ENCODE peak calls at places on chromosome 10, in ten cellular contexts. S is AG04449; L is B cell; J is AG08395; W is RPMI8226; A is NCI-H1694; G is NK-92 treated with Interleukin-12 subunit alpha and Interleukin-12 subunit beta, amount 100 ng/mL, for 24 hours; Z is CD8-positive, alpha-beta T cell; T is lung microvascular endothelial cell; M is T follicular helper cell. Y is an unnamed sample.

GRCh38 chr10:52668024-52668423 is 104.6 kb downstream of the MBL2 start:
- DNase-seq in S (peak), L (no peak), J (peak), W (no peak), A (no peak), G (no peak), Z (no peak), T (peak), M (no peak), Y (no peak)

GRCh38 chr10:69575164-69575722 is 2.0 kb upstream of the NEUROG3 start:
- DNase-seq in S (no peak), L (no peak), J (no peak), W (no peak), A (no peak), G (no peak), Z (no peak), T (no peak), M (no peak), Y (peak)

GRCh38 chr10:75542902-75543301 is 111.5 kb downstream of the LRMDA start:
- DNase-seq in S (no peak), L (no peak), J (peak), W (no peak), A (no peak), G (no peak), Z (no peak), T (no peak), M (no peak), Y (no peak)

GRCh38 chr10:84563868-84564267 is 235.5 kb downstream of the CCSER2 start:
- DNase-seq in S (no peak), L (no peak), J (no peak), W (no peak), A (no peak), G (no peak), Z (no peak), T (no peak), M (no peak), Y (no peak)

GRCh38 chr10:110151467-110151866 is 55.9 kb upstream of the MXI1 start:
- DNase-seq in S (no peak), L (no peak), J (no peak), W (peak), A (no peak), G (no peak), Z (no peak), T (no peak), M (no peak), Y (peak)

GRCh38 chr10:95513941-95514392 is 47.2 kb downstream of the SORBS1 start:
- DNase-seq in S (no peak), L (no peak), J (peak), W (no peak), A (no peak), G (no peak), Z (no peak), T (peak), M (no peak), Y (peak)

GRCh38 chr10:110462308-110463095 is 35.2 kb upstream of the DUSP5 start:
- DNase-seq in S (no peak), L (no peak), J (no peak), W (no peak), A (no peak), G (no peak), Z (no peak), T (no peak), M (no peak), Y (no peak)

GRCh38 chr10:69092959-69093850 is 5.3 kb downstream of the SRGN start:
- DNase-seq in S (no peak), L (peak), J (peak), W (peak), A (peak), G (peak), Z (peak), T (peak), M (peak), Y (peak)

GRCh38 chr10:63588436-63589180 is 67.4 kb downstream of the REEP3 start:
- DNase-seq in S (no peak), L (no peak), J (no peak), W (no peak), A (no peak), G (no peak), Z (no peak), T (peak), M (no peak), Y (peak)

GRCh38 chr10:49622426-49623425 is 8.9 kb downstream of the CHAT start:
- DNase-seq in S (no peak), L (no peak), J (no peak), W (no peak), A (no peak), G (no peak), Z (no peak), T (no peak), M (no peak), Y (no peak)

GRCh38 chr10:69716711-69717560 is 84.8 kb upstream of the COL13A1 start:
- DNase-seq in S (no peak), L (peak), J (peak), W (peak), A (peak), G (no peak), Z (peak), T (peak), M (peak), Y (peak)

GRCh38 chr10:107585630-107586029 is 421.1 kb upstream of the SORCS1 start:
- DNase-seq in S (no peak), L (no peak), J (no peak), W (no peak), A (no peak), G (no peak), Z (no peak), T (no peak), M (no peak), Y (no peak)

GRCh38 chr10:4069491-4069890 is 284.5 kb upstream of the KLF6 start:
- DNase-seq in S (peak), L (no peak), J (peak), W (no peak), A (no peak), G (no peak), Z (no peak), T (peak), M (no peak), Y (no peak)

GRCh38 chr10:70354566-70355233 is 27.7 kb downstream of the LRRC20 start:
- DNase-seq in S (no peak), L (no peak), J (no peak), W (no peak), A (no peak), G (no peak), Z (no peak), T (no peak), M (no peak), Y (no peak)

GRCh38 chr10:106504536-106504935 is 660.0 kb downstream of the SORCS1 start:
- DNase-seq in S (no peak), L (no peak), J (peak), W (no peak), A (no peak), G (no peak), Z (no peak), T (no peak), M (no peak), Y (no peak)

GRCh38 chr10:131786756-131787605 is 113.8 kb upstream of the PPP2R2D start:
- DNase-seq in S (no peak), L (peak), J (no peak), W (peak), A (no peak), G (peak), Z (no peak), T (peak), M (no peak), Y (peak)

GRCh38 chr10:19811517-19811916 is 4.7 kb upstream of the PLXDC2 start:
- DNase-seq in S (no peak), L (no peak), J (peak), W (no peak), A (no peak), G (no peak), Z (no peak), T (no peak), M (no peak), Y (peak)

Y was measured in DMS53.